ENCODE peak calls at places on chromosomes 6 and 20, in ten cellular contexts. G, L, C, F, O, E, W, J, N and U are unnamed samples.

GRCh38 chr6:44082872-44083321 is 44.4 kb downstream of the MRPL14 start:
- DNase-seq in G (no peak), L (no peak), C (no peak), F (no peak), O (no peak), E (no peak), W (no peak), J (no peak), N (no peak), U (no peak)

GRCh38 chr6:28490191-28490890 is 25.3 kb downstream of the GPX6 start:
- DNase-seq in G (no peak), L (no peak), C (no peak), F (no peak), O (no peak), E (peak), W (peak), J (no peak), N (no peak), U (no peak)

GRCh38 chr6:81761197-81761596 is 8.7 kb upstream of the TENT5A start:
- DNase-seq in G (no peak), L (no peak), C (no peak), F (no peak), O (no peak), E (peak), W (no peak), J (no peak), N (no peak), U (no peak)

GRCh38 chr6:106369739-106370138 is 9.2 kb downstream of the CRYBG1 start:
- DNase-seq in G (no peak), L (no peak), C (no peak), F (no peak), O (no peak), E (no peak), W (no peak), J (no peak), N (no peak), U (no peak)

GRCh38 chr6:17580518-17581048 is 19.5 kb upstream of the FAM8A1 start:
- DNase-seq in G (no peak), L (peak), C (no peak), F (no peak), O (no peak), E (no peak), W (no peak), J (no peak), N (peak), U (peak)

GRCh38 chr6:15796844-15797243 is 134.0 kb upstream of the DTNBP1 start:
- DNase-seq in G (no peak), L (no peak), C (no peak), F (no peak), O (no peak), E (no peak), W (no peak), J (no peak), N (no peak), U (no peak)

GRCh38 chr6:508614-509013 is 117.1 kb downstream of the IRF4 start:
- DNase-seq in G (no peak), L (no peak), C (no peak), F (no peak), O (no peak), E (no peak), W (no peak), J (no peak), N (no peak), U (no peak)

GRCh38 chr20:48538058-48538825 is 289.6 kb downstream of the PREX1 start:
- DNase-seq in G (no peak), L (no peak), C (no peak), F (no peak), O (no peak), E (no peak), W (no peak), J (no peak), N (no peak), U (no peak)

GRCh38 chr6:36769676-36770499 is 69.4 kb downstream of the CPNE5 start:
- DNase-seq in G (no peak), L (no peak), C (no peak), F (no peak), O (no peak), E (peak), W (peak), J (no peak), N (no peak), U (no peak)

GRCh38 chr6:7414811-7415210 is 25.2 kb downstream of the RIOK1 start:
- DNase-seq in G (no peak), L (no peak), C (peak), F (no peak), O (no peak), E (no peak), W (no peak), J (no peak), N (no peak), U (no peak)

GRCh38 chr20:13819885-13820645 is 35.2 kb downstream of the NDUFAF5 start:
- DNase-seq in G (peak), L (peak), C (no peak), F (peak), O (no peak), E (peak), W (peak), J (no peak), N (peak), U (peak)

GRCh38 chr6:88157106-88157505 is 9.0 kb downstream of the CNR1 start:
- DNase-seq in G (no peak), L (no peak), C (no peak), F (no peak), O (no peak), E (peak), W (no peak), J (no peak), N (no peak), U (no peak)

GRCh38 chr20:60037120-60037499 is 78.9 kb downstream of the CDH26 start:
- DNase-seq in G (no peak), L (no peak), C (no peak), F (no peak), O (no peak), E (no peak), W (peak), J (no peak), N (no peak), U (no peak)

GRCh38 chr6:79762370-79762769 is 131.2 kb downstream of the SH3BGRL2 start:
- DNase-seq in G (no peak), L (peak), C (no peak), F (peak), O (no peak), E (peak), W (no peak), J (no peak), N (no peak), U (no peak)

GRCh38 chr20:8272758-8273157 is 140.7 kb downstream of the PLCB1 start:
- DNase-seq in G (no peak), L (no peak), C (no peak), F (no peak), O (no peak), E (no peak), W (peak), J (no peak), N (no peak), U (no peak)

GRCh38 chr6:126035764-126036163 is 49.4 kb downstream of the TRMT11 start:
- DNase-seq in G (no peak), L (no peak), C (no peak), F (no peak), O (no peak), E (no peak), W (no peak), J (no peak), N (no peak), U (no peak)

GRCh38 chr6:127305741-127306140 is 37.7 kb downstream of the ECHDC1 start:
- DNase-seq in G (no peak), L (no peak), C (no peak), F (no peak), O (no peak), E (no peak), W (no peak), J (no peak), N (no peak), U (no peak)

GRCh38 chr20:35339007-35339406 is 46.8 kb upstream of the FAM83C start:
- DNase-seq in G (no peak), L (no peak), C (peak), F (no peak), O (no peak), E (no peak), W (no peak), J (no peak), N (no peak), U (no peak)

GRCh38 chr6:121760191-121760590 is 324.7 kb downstream of the GJA1 start:
- DNase-seq in G (no peak), L (no peak), C (no peak), F (no peak), O (no peak), E (no peak), W (no peak), J (no peak), N (no peak), U (peak)